ENCODE peak calls at places on chromosomes 6 and 20, in nine cellular contexts. X, M, S, F, A, C, D, R and L are unnamed samples.

GRCh38 chr6:13466304-13467215 is 20.8 kb downstream of the GFOD1 start:
- DNase-seq in S (no peak), F (no peak), D (no peak), A (no peak), C (peak), R (no peak), M (no peak), X (no peak), L (no peak)

GRCh38 chr20:55678126-55678525 is 327.2 kb downstream of the CBLN4 start:
- DNase-seq in A (no peak), S (no peak), X (no peak), R (no peak), C (no peak), D (no peak), F (no peak), M (no peak), L (no peak)

GRCh38 chr6:44650947-44651346 is 263.4 kb downstream of the CDC5L start:
- DNase-seq in R (no peak), S (no peak), X (no peak), D (no peak), C (no peak), F (peak), M (no peak), A (peak), L (no peak)

GRCh38 chr20:2698912-2699311 is 6.3 kb downstream of the EBF4 start:
- DNase-seq in C (no peak), A (no peak), M (no peak), X (peak), D (no peak), S (no peak), F (no peak), R (peak), L (no peak)

GRCh38 chr6:40912158-40912946 is 126.7 kb downstream of the UNC5CL start:
- DNase-seq in D (peak), M (no peak), F (no peak), X (no peak), C (peak), S (no peak), R (no peak), A (peak), L (peak)

GRCh38 chr20:54321688-54322087 is 113.8 kb downstream of the PFDN4 start:
- DNase-seq in D (no peak), C (no peak), A (no peak), F (no peak), X (no peak), R (no peak), M (no peak), S (no peak), L (no peak)

GRCh38 chr20:57611605-57612311 is 8.5 kb downstream of the ZBP1 start:
- DNase-seq in M (no peak), C (no peak), X (no peak), D (peak), S (no peak), A (no peak), F (no peak), R (no peak), L (no peak)

GRCh38 chr6:80541186-80541585 is 434.7 kb downstream of the BCKDHB start:
- DNase-seq in D (no peak), A (peak), C (peak), X (peak), S (peak), M (peak), F (no peak), R (no peak), L (no peak)

GRCh38 chr6:29628419-29629281 is 4.3 kb downstream of the GABBR1 start:
- DNase-seq in C (peak), D (peak), X (peak), S (peak), M (peak), A (peak), F (peak), R (no peak), L (peak)

GRCh38 chr6:107110200-107110599 is 5.1 kb downstream of the BEND3 start:
- DNase-seq in X (no peak), D (no peak), C (no peak), A (no peak), R (no peak), M (no peak), F (no peak), S (no peak), L (no peak)

GRCh38 chr6:83592770-83593394 is 80.5 kb downstream of the PRSS35 start:
- DNase-seq in A (peak), M (no peak), F (no peak), D (no peak), S (no peak), R (no peak), X (no peak), C (peak), L (peak)

GRCh38 chr6:4446982-4447381 is 311.6 kb upstream of the ECI2 start:
- DNase-seq in D (no peak), C (peak), S (peak), F (no peak), X (no peak), R (no peak), M (peak), A (peak), L (peak)

GRCh38 chr20:62702886-62703852 is 5.5 kb upstream of the NTSR1 start:
- DNase-seq in A (peak), R (no peak), D (no peak), M (peak), F (no peak), C (peak), S (peak), X (peak), L (no peak)

GRCh38 chr20:5667703-5668528 is 82.3 kb upstream of the SHLD1 start:
- DNase-seq in C (peak), S (no peak), F (no peak), R (no peak), X (no peak), D (no peak), M (no peak), A (no peak), L (peak)

GRCh38 chr6:128725271-128726233 is 157.4 kb upstream of the LAMA2 start:
- DNase-seq in S (peak), C (peak), R (no peak), F (no peak), X (no peak), M (peak), A (peak), D (no peak), L (peak)

GRCh38 chr6:118317581-118318563 is 230.2 kb upstream of the PLN start:
- DNase-seq in A (peak), X (no peak), C (peak), R (no peak), S (no peak), D (no peak), F (no peak), M (no peak), L (no peak)

GRCh38 chr6:34189806-34190503 is 44.1 kb upstream of the GRM4 start:
- DNase-seq in A (no peak), M (no peak), S (no peak), F (peak), X (no peak), D (no peak), C (no peak), R (no peak), L (peak)

GRCh38 chr6:97726378-97726777 is 443.4 kb upstream of the MMS22L start:
- DNase-seq in S (no peak), D (no peak), A (no peak), F (no peak), X (no peak), M (no peak), R (no peak), C (no peak), L (no peak)

GRCh38 chr6:100084301-100085161 is 90.5 kb upstream of the MCHR2 start:
- DNase-seq in R (no peak), S (peak), X (no peak), C (peak), M (peak), D (no peak), F (no peak), A (peak), L (no peak)

GRCh38 chr6:88380083-88380482 is 213.9 kb upstream of the CNR1 start:
- DNase-seq in F (peak), D (no peak), R (peak), S (peak), C (peak), A (peak), M (peak), X (peak), L (no peak)

GRCh38 chr6:17885079-17885478 is 102.4 kb downstream of the KIF13A start:
- DNase-seq in D (no peak), S (no peak), X (peak), A (no peak), C (no peak), M (no peak), F (no peak), R (no peak), L (no peak)

GRCh38 chr6:105787747-105788146 is 298.4 kb upstream of the PRDM1 start:
- DNase-seq in R (no peak), M (no peak), D (no peak), S (no peak), C (no peak), A (no peak), X (no peak), F (no peak), L (no peak)

GRCh38 chr6:78910611-78911134 is 43.3 kb downstream of the IRAK1BP1 start:
- DNase-seq in F (peak), M (no peak), D (no peak), S (no peak), C (peak), X (peak), R (no peak), A (peak), L (peak)

GRCh38 chr20:49965781-49966304 is 16.9 kb upstream of the SNAI1 start:
- DNase-seq in R (no peak), S (no peak), F (no peak), M (no peak), X (no peak), C (no peak), A (no peak), D (peak), L (no peak)

GRCh38 chr20:15654208-15654649 is 919.0 kb downstream of the KIF16B start:
- DNase-seq in F (no peak), X (no peak), M (no peak), A (peak), D (peak), C (peak), S (peak), R (no peak), L (peak)

GRCh38 chr6:144353871-144354314 is 68.8 kb downstream of the UTRN start:
- DNase-seq in C (no peak), X (no peak), D (no peak), R (no peak), M (no peak), A (no peak), F (no peak), S (no peak), L (peak)

GRCh38 chr6:3386374-3386857 is 70.4 kb downstream of the SLC22A23 start:
- DNase-seq in C (no peak), D (no peak), X (no peak), A (no peak), M (no peak), F (no peak), R (no peak), S (no peak), L (no peak)

GRCh38 chr20:23078351-23078993 is 7.7 kb downstream of the CD93 start:
- DNase-seq in D (no peak), R (no peak), M (no peak), A (peak), C (peak), S (peak), F (no peak), X (no peak), L (no peak)

GRCh38 chr20:4234128-4234527 is 218.8 kb upstream of the RNF24 start:
- DNase-seq in D (peak), R (no peak), F (no peak), A (peak), C (peak), M (no peak), S (peak), X (peak), L (no peak)

GRCh38 chr6:85460951-85461805 is 11.3 kb downstream of the NT5E start:
- DNase-seq in R (no peak), S (peak), C (peak), F (no peak), A (peak), X (no peak), D (no peak), M (no peak), L (peak)

GRCh38 chr6:93580441-93580840 is 161.1 kb upstream of the EPHA7 start:
- DNase-seq in A (no peak), R (no peak), F (no peak), M (no peak), C (no peak), S (no peak), D (no peak), X (no peak), L (no peak)

GRCh38 chr20:46148313-46149213 is 30.4 kb downstream of the CD40 start:
- DNase-seq in S (no peak), M (no peak), R (no peak), C (no peak), D (no peak), A (no peak), F (no peak), X (no peak), L (no peak)

GRCh38 chr20:41981746-41982145 is 363.6 kb upstream of the CHD6 start:
- DNase-seq in C (no peak), F (no peak), D (no peak), S (no peak), R (peak), M (no peak), A (no peak), X (no peak), L (no peak)

GRCh38 chr20:58776109-58776508 is 74.6 kb downstream of the GNAS-AS1 start:
- DNase-seq in A (no peak), D (no peak), X (no peak), M (no peak), S (no peak), F (no peak), C (no peak), R (no peak), L (no peak)

GRCh38 chr20:8764289-8764962 is 304.5 kb upstream of the PLCB4 start:
- DNase-seq in S (no peak), M (peak), A (peak), F (no peak), D (no peak), X (peak), R (no peak), C (peak), L (no peak)

GRCh38 chr6:89117285-89118108 is at the start of gene SRSF12:
- DNase-seq in D (peak), R (no peak), A (peak), S (no peak), M (no peak), F (peak), C (peak), X (peak), L (peak)

GRCh38 chr6:72724545-72724944 is 102.7 kb downstream of the KCNQ5 start:
- DNase-seq in A (no peak), C (no peak), M (no peak), X (no peak), R (no peak), D (no peak), S (peak), F (no peak), L (peak)

GRCh38 chr20:46122071-46122470 is 4.0 kb downstream of the CD40 start:
- DNase-seq in X (peak), D (no peak), F (no peak), S (peak), C (peak), A (peak), R (peak), M (no peak), L (no peak)

GRCh38 chr6:165659945-165660862 is 2.8 kb downstream of the PDE10A start:
- DNase-seq in D (no peak), M (no peak), X (peak), F (no peak), A (peak), S (no peak), R (no peak), C (no peak), L (no peak)
- H3K4me3 ChIP-seq in D (peak), M (no peak), X (peak), F (peak), A (peak), S (peak), R (peak), C (no peak), L (no peak)

GRCh38 chr6:138509371-138509770 is 10.1 kb upstream of the NHSL1 start:
- DNase-seq in D (peak), R (no peak), A (peak), X (peak), M (no peak), C (peak), F (no peak), S (peak), L (peak)
- H3K4me3 ChIP-seq in D (no peak), R (no peak), A (no peak), X (no peak), M (no peak), C (no peak), F (no peak), S (no peak), L (no peak)

GRCh38 chr20:39453890-39454289 is 491.7 kb downstream of the DHX35 start:
- DNase-seq in S (no peak), F (no peak), X (no peak), M (no peak), A (no peak), C (no peak), R (no peak), D (no peak), L (no peak)

GRCh38 chr20:39446397-39446796 is 484.3 kb downstream of the DHX35 start:
- DNase-seq in S (no peak), M (no peak), R (no peak), D (no peak), X (no peak), C (no peak), F (no peak), A (no peak), L (peak)

GRCh38 chr20:39452583-39453193 is 490.5 kb downstream of the DHX35 start:
- DNase-seq in F (no peak), R (no peak), D (no peak), M (no peak), C (no peak), S (no peak), A (no peak), X (no peak), L (peak)

GRCh38 chr20:39451386-39451785 is 489.2 kb downstream of the DHX35 start:
- DNase-seq in S (no peak), X (no peak), C (no peak), D (no peak), F (no peak), M (no peak), A (no peak), R (no peak), L (no peak)
- H3K4me3 ChIP-seq in S (no peak), X (no peak), C (no peak), D (no peak), F (no peak), M (no peak), A (no peak), R (no peak), L (no peak)

GRCh38 chr6:53735896-53736295 is 58.9 kb upstream of the LRRC1 start:
- DNase-seq in X (no peak), S (no peak), D (no peak), F (no peak), C (no peak), M (no peak), A (no peak), R (no peak), L (peak)

GRCh38 chr6:53737746-53738145 is 57.1 kb upstream of the LRRC1 start:
- DNase-seq in D (no peak), X (no peak), C (no peak), M (no peak), F (no peak), S (no peak), A (no peak), R (no peak), L (no peak)

GRCh38 chr6:53730767-53731166 is 64.0 kb upstream of the LRRC1 start:
- DNase-seq in D (no peak), S (no peak), X (no peak), R (no peak), C (no peak), M (no peak), A (no peak), F (no peak), L (no peak)

GRCh38 chr6:53731906-53732636 is 62.7 kb upstream of the LRRC1 start:
- DNase-seq in R (no peak), X (no peak), D (no peak), S (no peak), A (no peak), F (no peak), M (no peak), C (no peak), L (no peak)

DNA sequence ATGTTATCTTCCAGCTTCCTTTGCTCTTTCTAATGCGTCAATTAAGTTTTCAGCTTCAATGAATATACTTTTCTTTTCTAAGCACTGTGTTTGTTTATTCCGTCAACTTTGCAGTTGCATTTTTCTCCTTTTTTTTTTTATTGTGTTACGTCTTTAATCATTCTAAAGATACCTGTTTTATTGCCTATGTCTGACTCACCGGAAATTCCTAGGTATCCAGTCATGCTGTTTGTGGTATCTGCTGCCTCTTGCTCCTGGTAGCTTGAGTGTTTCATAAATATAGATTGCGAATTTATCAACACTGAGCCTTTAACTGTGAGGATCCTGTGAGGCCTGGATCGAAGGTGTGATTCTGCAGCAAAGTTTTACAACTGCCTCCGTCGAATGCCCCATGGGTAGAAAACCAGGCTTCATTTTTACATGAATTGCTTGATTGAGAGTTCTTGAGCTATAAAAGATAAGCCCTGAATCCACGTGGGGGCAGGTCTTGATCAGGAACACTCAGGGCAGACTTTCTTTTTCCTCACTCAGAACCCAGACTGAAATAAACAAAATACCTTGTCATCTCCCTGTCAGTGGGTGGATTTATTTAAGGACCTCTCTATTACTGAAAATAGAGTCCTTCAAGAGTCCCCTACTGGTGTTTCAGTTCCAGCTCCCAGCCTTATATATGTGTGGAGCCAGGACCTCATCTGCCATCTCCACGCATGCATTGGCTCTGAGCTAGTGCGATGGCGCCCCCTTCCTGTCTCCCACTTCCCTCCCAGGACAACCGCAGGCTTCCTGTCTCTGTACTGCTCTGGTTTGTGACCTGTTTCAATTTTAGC is 60.1 kb upstream of the LRRC1 start:
- DNase-seq in M (peak), S (peak), C (peak), R (no peak), F (no peak), A (peak), D (no peak), X (peak), L (peak)
- H3K4me3 ChIP-seq in M (no peak), S (no peak), C (no peak), R (no peak), F (no peak), A (no peak), D (no peak), X (no peak), L (no peak)

GRCh38 chr6:67459556-67459955 is 1175.5 kb upstream of the ADGRB3 start:
- DNase-seq in X (no peak), F (no peak), R (no peak), S (no peak), C (no peak), D (no peak), M (no peak), A (no peak), L (no peak)
- H3K4me3 ChIP-seq in X (no peak), F (no peak), R (no peak), S (no peak), C (no peak), D (no peak), M (no peak), A (no peak), L (no peak)